ENCODE peak calls at places on chromosome 19, in six cellular contexts. E is left ventricle myocardium inferior, A is tibial artery, W is fibroblast of lung, D is H9, P is MM.1S. O is an unnamed sample.

GRCh38 chr19:18117692-18118378 is 20.3 kb downstream of the MAST3 start:
- DNase-seq in E (peak; percentile 90), A (peak; percentile 92), W (peak; percentile 70), D (peak; percentile 94), P (peak; percentile 93), O (peak; percentile 94)

GRCh38 chr19:17296278-17296677 is 6.9 kb downstream of the ABHD8 start:
- DNase-seq in E (no peak), A (no peak), W (peak; percentile 51), D (no peak), P (no peak), O (peak; percentile 15)

GRCh38 chr19:39307233-39307821 is 11.1 kb downstream of the IFNL1 start:
- DNase-seq in E (no peak), A (peak; percentile 54), W (no peak), D (peak; percentile 83), P (no peak), O (peak; percentile 44)

GRCh38 chr19:57027360-57027759 is 92.4 kb upstream of the USP29 start:
- DNase-seq in E (no peak), A (no peak), W (no peak), D (no peak), P (no peak), O (no peak)

GRCh38 chr19:7441468-7442146 is 47.2 kb downstream of the PEX11G start:
- DNase-seq in E (no peak), A (no peak), W (no peak), D (no peak), P (no peak), O (no peak)

GRCh38 chr19:2715470-2716274 is 5.5 kb downstream of the DIRAS1 start:
- DNase-seq in E (no peak), A (no peak), W (no peak), D (no peak), P (no peak), O (no peak)

GRCh38 chr19:16076154-16076957 is at the start of gene TPM4:
- DNase-seq in E (peak; percentile 93), A (peak; percentile 98), W (peak; percentile 94), D (peak; percentile 95), P (peak; percentile 91), O (peak; percentile 98)

GRCh38 chr19:50427997-50428425 is 4.7 kb upstream of the MYBPC2 start:
- DNase-seq in E (peak; percentile 85), A (peak; percentile 90), W (peak; percentile 76), D (peak; percentile 85), P (peak; percentile 25), O (peak; percentile 69)

GRCh38 chr19:1606138-1606651 is 933 bp upstream of the UQCR11 start:
- DNase-seq in E (no peak), A (no peak), W (no peak), D (no peak), P (no peak), O (no peak)

GRCh38 chr19:7871530-7872305 is 2.5 kb downstream of the PRR36 start:
- DNase-seq in E (peak; percentile 84), A (peak; percentile 91), W (peak; percentile 85), D (peak; percentile 99), P (no peak), O (peak; percentile 93)

GRCh38 chr19:53521373-53522202 is 16.4 kb upstream of the ZNF331 start:
- DNase-seq in E (no peak), A (no peak), W (no peak), D (no peak), P (no peak), O (no peak)

GRCh38 chr19:35544110-35544802 is 1.2 kb upstream of the TMEM147 start:
- DNase-seq in E (no peak), A (no peak), W (no peak), D (no peak), P (no peak), O (no peak)

GRCh38 chr19:46193678-46194077 is 35.9 kb upstream of the IGFL1 start:
- DNase-seq in E (no peak), A (no peak), W (no peak), D (no peak), P (no peak), O (no peak)

GRCh38 chr19:43310221-43310620 is 40.9 kb upstream of the PSG9 start:
- DNase-seq in E (no peak), A (no peak), W (no peak), D (no peak), P (no peak), O (no peak)

GRCh38 chr19:57947419-57948134 is at the start of gene ZNF256:
- DNase-seq in E (peak; percentile 96), A (peak; percentile 96), W (peak; percentile 96), D (peak; percentile 98), P (no peak), O (peak; percentile 97)

GRCh38 chr19:50649433-50650391 is at the start of gene C19orf81:
- DNase-seq in E (no peak), A (no peak), W (no peak), D (peak; percentile 90), P (no peak), O (no peak)

GRCh38 chr19:58386166-58386575 is 898 bp upstream of the RPS5 start:
- DNase-seq in E (no peak), A (no peak), W (no peak), D (peak; percentile 25), P (no peak), O (no peak)

GRCh38 chr19:1577929-1578618 is 9.9 kb upstream of the MEX3D start:
- DNase-seq in E (no peak), A (no peak), W (no peak), D (no peak), P (no peak), O (no peak)

GRCh38 chr19:17718988-17719711 is at the start of gene MAP1S:
- DNase-seq in E (peak; percentile 64), A (peak; percentile 79), W (peak; percentile 44), D (peak; percentile 91), P (peak; percentile 52), O (peak; percentile 80)

GRCh38 chr19:13770013-13770635 is 4.1 kb upstream of the C19orf53 start:
- DNase-seq in E (no peak), A (no peak), W (no peak), D (no peak), P (no peak), O (no peak)

GRCh38 chr19:38252935-38253691 is 3.1 kb downstream of the PPP1R14A start:
- DNase-seq in E (peak; percentile 53), A (peak; percentile 94), W (no peak), D (no peak), P (no peak), O (no peak)

GRCh38 chr19:43570174-43570791 is 5.0 kb downstream of the XRCC1 start:
- DNase-seq in E (no peak), A (no peak), W (no peak), D (no peak), P (no peak), O (no peak)

GRCh38 chr19:17778621-17779280 is 16.2 kb upstream of the B3GNT3 start:
- DNase-seq in E (no peak), A (no peak), W (no peak), D (peak; percentile 71), P (no peak), O (no peak)

GRCh38 chr19:8631425-8631819 is 989 bp downstream of the NFILZ start:
- DNase-seq in E (no peak), A (peak; percentile 82), W (peak; percentile 85), D (no peak), P (no peak), O (peak; percentile 49)

GRCh38 chr19:55247621-55248099 is 11.2 kb downstream of the PPP6R1 start:
- DNase-seq in E (peak; percentile 56), A (no peak), W (peak; percentile 26), D (no peak), P (no peak), O (no peak)
- H3K4me1 ChIP-seq in E (peaks cover 57% of the 10 kb centered on the region), A (peaks cover 28% of the 10 kb centered on the region), W (no peaks in the 10 kb centered on the region), D (no peaks in the 10 kb centered on the region), P (no peaks in the 10 kb centered on the region), O (peaks cover under 1% of the 10 kb centered on the region)

GRCh38 chr19:4640247-4641000 is 1.1 kb downstream of the TNFAIP8L1 start:
- DNase-seq in E (no peak), A (no peak), W (no peak), D (no peak), P (no peak), O (no peak)
- H3K4me1 ChIP-seq in E (peaks cover 55% of the 10 kb centered on the region), A (peaks cover 32% of the 10 kb centered on the region), W (peaks cover 13% of the 10 kb centered on the region), D (no peaks in the 10 kb centered on the region), P (peaks cover 5% of the 10 kb centered on the region), O (peaks cover 12% of the 10 kb centered on the region)

DNA sequence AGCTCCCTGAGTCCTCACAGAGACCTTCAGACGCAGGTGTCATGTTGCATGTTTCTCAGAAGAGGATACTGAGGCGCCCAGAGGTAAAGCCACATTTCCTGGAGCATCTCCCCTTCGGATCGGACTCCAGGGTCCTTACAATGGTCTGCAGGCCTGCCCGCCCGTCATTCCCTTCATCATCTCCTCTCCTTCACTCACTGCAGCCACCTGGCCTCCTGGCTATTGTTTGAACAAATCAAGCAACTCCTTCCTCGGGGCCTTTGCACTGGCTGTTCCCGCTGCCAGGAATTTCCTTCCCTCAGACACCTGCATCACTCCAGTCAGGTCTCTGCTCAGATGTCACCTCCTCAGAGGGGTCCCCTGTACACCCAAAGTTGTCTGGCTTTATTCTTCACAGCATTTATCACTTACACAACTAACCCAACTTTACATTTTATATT is 20.3 kb downstream of the CEACAM16 start:
- DNase-seq in E (no peak), A (no peak), W (no peak), D (peak; percentile 62), P (no peak), O (no peak)
- H3K4me1 ChIP-seq in E (peaks cover 40% of the 10 kb centered on the region), A (peaks cover 30% of the 10 kb centered on the region), W (peaks cover 8% of the 10 kb centered on the region), D (no peaks in the 10 kb centered on the region), P (peaks cover 32% of the 10 kb centered on the region), O (peaks cover 22% of the 10 kb centered on the region)

GRCh38 chr19:47628058-47628771 is 19.3 kb downstream of the BICRA start:
- DNase-seq in E (no peak), A (no peak), W (no peak), D (no peak), P (no peak), O (no peak)
- H3K4me1 ChIP-seq in E (peaks cover 73% of the 10 kb centered on the region), A (peaks cover 41% of the 10 kb centered on the region), W (no peaks in the 10 kb centered on the region), D (peaks cover 2% of the 10 kb centered on the region), P (no peaks in the 10 kb centered on the region), O (peaks cover 33% of the 10 kb centered on the region)

GRCh38 chr19:28546148-28546685 is 666.7 kb downstream of the UQCRFS1 start:
- DNase-seq in E (no peak), A (no peak), W (no peak), D (no peak), P (no peak), O (no peak)

GRCh38 chr19:28543244-28543776 is 669.6 kb downstream of the UQCRFS1 start:
- DNase-seq in E (no peak), A (no peak), W (no peak), D (no peak), P (no peak), O (no peak)

GRCh38 chr19:28542394-28543243 is 670.3 kb downstream of the UQCRFS1 start:
- DNase-seq in E (no peak), A (no peak), W (no peak), D (no peak), P (no peak), O (no peak)

GRCh38 chr19:28541602-28542393 is 671.2 kb downstream of the UQCRFS1 start:
- DNase-seq in E (no peak), A (no peak), W (no peak), D (no peak), P (no peak), O (no peak)

GRCh38 chr19:28544451-28545261 is 668.3 kb downstream of the UQCRFS1 start:
- DNase-seq in E (no peak), A (no peak), W (no peak), D (no peak), P (no peak), O (no peak)
- H3K4me1 ChIP-seq in E (no peaks in the 10 kb centered on the region), A (no peaks in the 10 kb centered on the region), W (no peaks in the 10 kb centered on the region), D (peaks cover 4% of the 10 kb centered on the region), P (peaks cover 6% of the 10 kb centered on the region), O (no peaks in the 10 kb centered on the region)